ENCODE peak calls at places on chromosomes 3 and 15, in six cellular contexts. X, B, E, I, O and T are unnamed samples.

GRCh38 chr3:127457094-127457475 is 133.4 kb downstream of the TPRA1 start:
- DNase-seq in E (peak), X (peak), O (no peak), I (no peak), B (peak), T (no peak)

GRCh38 chr3:41700155-41700554 is 261.7 kb downstream of the ULK4 start:
- DNase-seq in E (no peak), O (no peak), B (no peak), I (no peak), X (no peak), T (no peak)

GRCh38 chr3:5187920-5188418 is 462 bp downstream of the EDEM1 start:
- DNase-seq in O (no peak), B (peak), E (no peak), I (no peak), X (peak), T (peak)

GRCh38 chr3:67620869-67621268 is 33.5 kb downstream of the SUCLG2 start:
- DNase-seq in X (no peak), I (no peak), O (no peak), B (no peak), E (no peak), T (no peak)

GRCh38 chr3:9700536-9700935 is 3.1 kb upstream of the CPNE9 start:
- DNase-seq in I (no peak), E (no peak), O (no peak), B (peak), X (no peak), T (no peak)

GRCh38 chr15:97600190-97600589 is 360.3 kb upstream of the ARRDC4 start:
- DNase-seq in O (no peak), X (no peak), B (no peak), I (no peak), E (no peak), T (no peak)

GRCh38 chr3:7800006-7800780 is 701.4 kb upstream of the LMCD1 start:
- DNase-seq in B (no peak), O (no peak), X (peak), I (no peak), E (no peak), T (peak)

GRCh38 chr15:90946941-90947576 is 7.6 kb upstream of the RCCD1 start:
- DNase-seq in I (no peak), O (no peak), X (no peak), E (no peak), B (no peak), T (no peak)

GRCh38 chr15:77821188-77821958 is 188.7 kb upstream of the LINGO1 start:
- DNase-seq in X (peak), O (peak), B (no peak), I (peak), E (peak), T (peak)

GRCh38 chr3:134904796-134905646 is 110.0 kb downstream of the EPHB1 start:
- DNase-seq in O (no peak), E (no peak), I (no peak), B (peak), X (peak), T (no peak)

GRCh38 chr15:69593981-69594966 is 141.7 kb downstream of the RPLP1 start:
- DNase-seq in E (peak), I (peak), X (no peak), O (no peak), B (no peak), T (no peak)

GRCh38 chr3:66495633-66496032 is 5.2 kb downstream of the LRIG1 start:
- DNase-seq in O (no peak), B (no peak), X (peak), I (no peak), E (no peak), T (no peak)

GRCh38 chr15:48664436-48664835 is 18.9 kb upstream of the FBN1 start:
- DNase-seq in B (no peak), I (no peak), X (no peak), O (no peak), E (no peak), T (no peak)

GRCh38 chr3:56980798-56981390 is 79.6 kb upstream of the SPATA12 start:
- DNase-seq in B (no peak), E (peak), I (no peak), O (peak), X (no peak), T (no peak)

GRCh38 chr3:150412599-150413069 is 4.5 kb downstream of the TSC22D2 start:
- DNase-seq in E (no peak), I (peak), X (no peak), O (no peak), B (no peak), T (no peak)

GRCh38 chr3:167712445-167712844 is 22.2 kb downstream of the PDCD10 start:
- DNase-seq in I (no peak), O (no peak), E (no peak), X (no peak), B (no peak), T (no peak)

GRCh38 chr15:77026501-77027110 is 31.7 kb downstream of the PSTPIP1 start:
- DNase-seq in I (no peak), E (no peak), O (no peak), B (peak), X (no peak), T (peak)

GRCh38 chr3:11808231-11808630 is 38.5 kb downstream of the TAMM41 start:
- DNase-seq in I (no peak), X (no peak), O (no peak), E (no peak), B (no peak), T (no peak)

GRCh38 chr3:14156843-14157561 is 21.4 kb downstream of the XPC start:
- DNase-seq in E (no peak), I (no peak), B (no peak), X (no peak), O (no peak), T (no peak)

GRCh38 chr15:71136159-71137137 is 21.2 kb downstream of the THSD4 start:
- DNase-seq in B (no peak), X (peak), O (no peak), I (no peak), E (no peak), T (no peak)

GRCh38 chr3:5875056-5875455 is 687.5 kb downstream of the EDEM1 start:
- DNase-seq in B (no peak), E (no peak), X (no peak), I (no peak), O (no peak), T (no peak)

GRCh38 chr3:25604107-25604805 is 60.5 kb downstream of the TOP2B start:
- DNase-seq in E (no peak), I (no peak), X (no peak), O (no peak), B (no peak), T (no peak)

GRCh38 chr3:63364495-63364894 is 86.4 kb downstream of the SYNPR start:
- DNase-seq in B (no peak), I (no peak), E (no peak), X (peak), O (no peak), T (no peak)

GRCh38 chr3:114827495-114827894 is 319.6 kb downstream of the ZBTB20 start:
- DNase-seq in I (peak), X (peak), O (peak), B (no peak), E (no peak), T (peak)

GRCh38 chr3:155560135-155560534 is 184.7 kb downstream of the PLCH1 start:
- DNase-seq in E (no peak), O (no peak), B (no peak), I (no peak), X (no peak), T (no peak)

GRCh38 chr3:14170569-14171159 is 7.7 kb downstream of the XPC start:
- DNase-seq in I (no peak), X (no peak), O (no peak), E (no peak), B (no peak), T (no peak)

GRCh38 chr3:12479919-12480425 is 4.3 kb upstream of the TSEN2 start:
- DNase-seq in I (peak), X (peak), B (no peak), E (peak), O (peak), T (peak)

GRCh38 chr15:67547064-67547463 is 4.6 kb downstream of the MAP2K5 start:
- DNase-seq in E (no peak), O (no peak), B (no peak), I (no peak), X (no peak), T (no peak)

GRCh38 chr15:66961407-66961884 is 104.0 kb upstream of the SMAD3 start:
- DNase-seq in B (no peak), O (no peak), X (no peak), I (no peak), E (no peak), T (no peak)

GRCh38 chr3:44913868-44914468 is 39.6 kb downstream of the TGM4 start:
- DNase-seq in X (peak), I (peak), E (peak), B (peak), O (peak), T (peak)

GRCh38 chr3:36763850-36764703 is at the start of gene DCLK3:
- DNase-seq in E (no peak), B (peak), I (no peak), O (no peak), X (peak), T (peak)

GRCh38 chr15:83734487-83734886 is 80.6 kb downstream of the ADAMTSL3 start:
- DNase-seq in B (no peak), I (no peak), O (peak), E (no peak), X (peak), T (no peak)

GRCh38 chr15:39770748-39771689 is 11.6 kb downstream of the FSIP1 start:
- DNase-seq in O (no peak), I (no peak), E (no peak), X (no peak), B (no peak), T (no peak)

GRCh38 chr15:70557506-70558258 is 205.7 kb downstream of the UACA start:
- DNase-seq in I (no peak), X (no peak), O (no peak), E (peak), B (no peak), T (no peak)

GRCh38 chr3:36219398-36219797 is 160.9 kb upstream of the STAC start:
- DNase-seq in I (no peak), B (no peak), O (no peak), X (no peak), E (no peak), T (no peak)

GRCh38 chr3:156973954-156974353 is 147.8 kb downstream of the LEKR1 start:
- DNase-seq in B (no peak), I (no peak), X (no peak), E (no peak), O (no peak), T (no peak)

DNA sequence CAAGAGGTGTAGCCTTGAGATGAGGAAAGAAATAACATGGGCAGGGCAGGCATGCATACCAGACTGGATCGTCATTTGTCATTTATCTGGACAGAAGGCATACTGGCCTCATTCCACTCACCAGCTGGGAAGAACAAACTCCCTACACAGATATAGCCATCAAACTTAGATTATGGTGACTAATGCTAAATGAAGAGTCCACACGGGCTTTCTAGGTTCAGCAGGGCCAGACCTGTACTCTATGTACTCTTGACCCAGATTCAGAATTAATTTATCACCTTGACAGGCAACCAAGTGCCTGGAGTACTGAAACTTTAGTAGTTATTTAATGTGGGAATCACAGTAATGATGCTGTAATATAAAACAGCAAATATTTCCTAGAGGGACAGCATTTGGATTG is 164.3 kb upstream of the IL12A start:
- DNase-seq in O (peak), I (peak), X (no peak), E (no peak), B (no peak), T (no peak)
- TF ChIP-seq POLR2AphosphoS5 in O (no peak), I (no peak), X (no peak), E (no peak), B (no peak), T (peak)

GRCh38 chr15:62906627-62907026 is 135.9 kb upstream of the TPM1 start:
- DNase-seq in I (no peak), E (no peak), O (no peak), B (no peak), X (no peak), T (no peak)
- TF ChIP-seq POLR2AphosphoS5 in I (no peak), E (peak), O (no peak), B (no peak), X (no peak), T (no peak)

GRCh38 chr3:16378415-16378814 is 113.4 kb downstream of the OXNAD1 start:
- DNase-seq in E (no peak), O (no peak), B (no peak), X (no peak), I (no peak), T (no peak)

GRCh38 chr3:16377847-16378302 is 112.9 kb downstream of the OXNAD1 start:
- DNase-seq in O (no peak), B (no peak), X (peak), I (no peak), E (no peak), T (no peak)

GRCh38 chr3:16380421-16380820 is 115.4 kb downstream of the OXNAD1 start:
- DNase-seq in I (no peak), B (no peak), X (no peak), E (no peak), O (no peak), T (no peak)

GRCh38 chr3:16379838-16380237 is 114.8 kb downstream of the OXNAD1 start:
- DNase-seq in O (no peak), I (no peak), B (no peak), E (no peak), X (no peak), T (no peak)

GRCh38 chr3:16378920-16379319 is 113.9 kb downstream of the OXNAD1 start:
- DNase-seq in B (no peak), O (no peak), E (no peak), X (no peak), I (no peak), T (no peak)
- TF ChIP-seq POLR2AphosphoS5 in B (no peak), O (no peak), E (no peak), X (no peak), I (no peak), T (no peak)

GRCh38 chr15:72783563-72784232 is at the start of gene ADPGK:
- DNase-seq in E (peak), O (peak), B (peak), I (peak), X (peak), T (peak)

GRCh38 chr15:72782274-72782992 is 1.1 kb downstream of the ADPGK start:
- DNase-seq in X (no peak), E (no peak), B (no peak), O (no peak), I (no peak), T (no peak)

GRCh38 chr15:72781621-72782020 is 1.9 kb downstream of the ADPGK start:
- DNase-seq in I (no peak), B (no peak), E (no peak), X (no peak), O (no peak), T (no peak)

GRCh38 chr15:72784233-72784876 is 797 bp upstream of the ADPGK start:
- DNase-seq in O (peak), E (no peak), X (peak), I (peak), B (no peak), T (peak)

GRCh38 chr15:72782993-72783562 is 480 bp downstream of the ADPGK start:
- DNase-seq in X (peak), I (no peak), O (no peak), E (peak), B (no peak), T (no peak)
- TF ChIP-seq POLR2AphosphoS5 in X (no peak), I (no peak), O (no peak), E (no peak), B (no peak), T (no peak)

DNA sequence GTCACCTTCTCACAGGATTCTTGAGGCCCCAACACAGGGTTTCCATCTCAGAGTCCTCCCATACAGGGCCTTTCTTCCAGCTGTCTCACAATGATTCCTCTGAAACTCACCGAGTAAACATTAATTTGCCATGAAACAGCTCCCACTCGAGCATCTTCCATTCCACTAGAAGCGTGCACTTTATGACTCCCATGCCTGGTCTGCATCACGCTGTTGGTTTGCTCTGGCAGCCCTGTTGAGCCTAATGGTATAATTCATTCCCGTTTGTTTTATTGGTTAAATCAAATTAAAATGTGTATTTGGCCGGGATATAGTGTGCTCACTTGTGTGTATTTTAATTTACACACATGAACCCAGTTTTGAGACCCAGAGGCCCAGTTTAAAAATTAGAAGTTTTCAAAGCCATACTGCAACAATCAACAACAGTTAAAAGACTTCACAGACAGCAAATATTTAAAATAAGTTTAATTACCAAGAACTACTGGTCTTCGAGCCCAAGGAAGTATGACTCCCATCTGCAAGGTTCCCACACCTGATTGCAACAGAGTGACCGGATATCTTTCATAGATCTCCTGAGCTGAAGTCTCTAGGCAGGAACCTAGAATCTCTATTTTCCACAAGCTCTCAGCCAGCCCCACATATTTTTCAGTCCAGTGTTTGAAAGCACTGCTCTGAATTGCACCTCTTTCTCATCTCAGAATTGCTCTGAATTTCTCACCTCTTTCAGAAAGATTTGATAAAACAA is 42.3 kb upstream of the GYG1 start:
- DNase-seq in I (no peak), B (no peak), O (no peak), E (no peak), X (no peak), T (no peak)
- TF ChIP-seq POLR2AphosphoS5 in I (no peak), B (no peak), O (no peak), E (no peak), X (no peak), T (no peak)

GRCh38 chr3:133542871-133543270 is 30.6 kb upstream of the CDV3 start:
- DNase-seq in I (no peak), O (no peak), E (no peak), B (no peak), X (no peak), T (no peak)

GRCh38 chr3:133535971-133536634 is 37.4 kb upstream of the CDV3 start:
- DNase-seq in X (no peak), B (no peak), O (no peak), I (peak), E (peak), T (no peak)

GRCh38 chr3:133538154-133538553 is 35.3 kb upstream of the CDV3 start:
- DNase-seq in I (no peak), B (no peak), X (no peak), E (no peak), O (no peak), T (no peak)

GRCh38 chr3:133536635-133536980 is 36.9 kb upstream of the CDV3 start:
- DNase-seq in O (no peak), X (no peak), E (no peak), I (no peak), B (no peak), T (no peak)

GRCh38 chr3:133540896-133541674 is 32.4 kb upstream of the CDV3 start:
- DNase-seq in B (no peak), X (no peak), E (no peak), I (peak), O (peak), T (no peak)
- TF ChIP-seq POLR2AphosphoS5 in B (no peak), X (no peak), E (no peak), I (no peak), O (no peak), T (no peak)

GRCh38 chr15:37054336-37054735 is 46.0 kb downstream of the MEIS2 start:
- DNase-seq in B (no peak), I (no peak), E (no peak), X (no peak), O (no peak), T (no peak)

GRCh38 chr15:37056168-37056893 is 44.0 kb downstream of the MEIS2 start:
- DNase-seq in O (no peak), I (no peak), B (no peak), E (no peak), X (peak), T (no peak)

GRCh38 chr15:37053070-37053653 is 47.2 kb downstream of the MEIS2 start:
- DNase-seq in E (no peak), I (no peak), X (no peak), B (no peak), O (no peak), T (no peak)

GRCh38 chr15:37056894-37057205 is 43.5 kb downstream of the MEIS2 start:
- DNase-seq in O (no peak), E (no peak), I (no peak), X (no peak), B (no peak), T (no peak)

GRCh38 chr15:37055481-37055880 is 44.9 kb downstream of the MEIS2 start:
- DNase-seq in E (no peak), O (no peak), I (no peak), X (no peak), B (no peak), T (no peak)
- TF ChIP-seq POLR2AphosphoS5 in E (no peak), O (no peak), I (no peak), X (no peak), B (no peak), T (no peak)

GRCh38 chr3:107753988-107754387 is 231.2 kb downstream of the BBX start:
- DNase-seq in E (no peak), I (no peak), X (no peak), O (no peak), B (no peak), T (no peak)
- TF ChIP-seq POLR2AphosphoS5 in E (no peak), I (no peak), X (no peak), O (no peak), B (no peak), T (no peak)